ENCODE peak calls at places on chromosomes 6 and 20, in seven cellular contexts. O, S, G, P, T, N and X are unnamed samples. For H3K4me1, the result is how much of the 10 kb centered on the place peaks cover.

GRCh38 chr20:32527447-32528055 is 57.6 kb downstream of the NOL4L start:
- DNase-seq in O (no peak), S (peak), G (peak), P (no peak), T (no peak), N (no peak), X (no peak)

GRCh38 chr6:11762782-11763459 is 15.7 kb downstream of the ADTRP start:
- DNase-seq in O (peak), S (no peak), G (no peak), P (no peak), T (no peak), N (no peak), X (no peak)

GRCh38 chr6:4776967-4777925 is 1.0 kb downstream of the CDYL start:
- DNase-seq in O (no peak), S (peak), G (peak), P (no peak), T (no peak), N (no peak), X (peak)

GRCh38 chr6:64807785-64808184 is 899.2 kb downstream of the EYS start:
- DNase-seq in O (no peak), S (no peak), G (no peak), P (no peak), T (no peak), N (no peak), X (no peak)

GRCh38 chr20:2889209-2889608 is 15.9 kb downstream of the PTPRA start:
- DNase-seq in O (no peak), S (no peak), G (no peak), P (no peak), T (no peak), N (no peak), X (no peak)

GRCh38 chr6:63598001-63598250 is 25.6 kb downstream of the LOC128125822 start:
- DNase-seq in O (no peak), S (no peak), G (peak), P (no peak), T (no peak), N (no peak), X (peak)

GRCh38 chr6:49551126-49551865 is 828 bp downstream of the C6orf141 start:
- DNase-seq in O (no peak), S (peak), G (peak), P (no peak), T (peak), N (peak), X (no peak)

GRCh38 chr6:33813960-33814662 is 10.3 kb upstream of the MLN start:
- DNase-seq in O (no peak), S (peak), G (no peak), P (no peak), T (no peak), N (no peak), X (peak)

GRCh38 chr20:62027698-62028321 is 37.9 kb downstream of the TAF4 start:
- DNase-seq in O (no peak), S (peak), G (no peak), P (no peak), T (no peak), N (no peak), X (no peak)

GRCh38 chr20:64167676-64168075 is 3.4 kb downstream of the MYT1 start:
- DNase-seq in O (no peak), S (peak), G (no peak), P (no peak), T (no peak), N (no peak), X (no peak)

GRCh38 chr20:40160151-40160550 is 528.9 kb downstream of the MAFB start:
- DNase-seq in O (peak), S (no peak), G (peak), P (peak), T (peak), N (peak), X (peak)

GRCh38 chr6:28880894-28881780 is 42.6 kb downstream of the TRIM27 start:
- DNase-seq in O (peak), S (peak), G (peak), P (peak), T (no peak), N (peak), X (peak)

GRCh38 chr6:43302126-43302525 is 4.1 kb downstream of the SLC22A7 start:
- DNase-seq in O (no peak), S (peak), G (no peak), P (no peak), T (no peak), N (no peak), X (no peak)

GRCh38 chr6:13865132-13865531 is 50.8 kb upstream of the MCUR1 start:
- DNase-seq in O (no peak), S (no peak), G (no peak), P (no peak), T (no peak), N (no peak), X (no peak)

GRCh38 chr6:6407061-6407723 is 86.7 kb upstream of the F13A1 start:
- DNase-seq in O (no peak), S (no peak), G (no peak), P (no peak), T (no peak), N (no peak), X (no peak)

GRCh38 chr6:40552926-40553325 is 34.2 kb downstream of the LRFN2 start:
- DNase-seq in O (no peak), S (no peak), G (no peak), P (no peak), T (no peak), N (no peak), X (no peak)

GRCh38 chr20:3572151-3572550 is 91.0 kb downstream of the GFRA4 start:
- DNase-seq in O (no peak), S (no peak), G (no peak), P (no peak), T (no peak), N (no peak), X (no peak)

GRCh38 chr6:15464211-15464725 is 198.6 kb downstream of the DTNBP1 start:
- DNase-seq in O (no peak), S (no peak), G (peak), P (peak), T (peak), N (peak), X (no peak)

GRCh38 chr6:29227235-29227634 is 56.5 kb downstream of the OR2J2 start:
- DNase-seq in O (no peak), S (no peak), G (no peak), P (no peak), T (no peak), N (no peak), X (no peak)

GRCh38 chr20:53044296-53044695 is 72.1 kb downstream of the TSHZ2 start:
- DNase-seq in O (no peak), S (no peak), G (no peak), P (no peak), T (no peak), N (no peak), X (no peak)

GRCh38 chr20:38789503-38790209 is 15.8 kb upstream of the PPP1R16B start:
- DNase-seq in O (no peak), S (no peak), G (no peak), P (no peak), T (no peak), N (no peak), X (no peak)

GRCh38 chr20:10381477-10381876 is 52.5 kb downstream of the MKKS start:
- DNase-seq in O (no peak), S (no peak), G (no peak), P (no peak), T (no peak), N (no peak), X (no peak)

GRCh38 chr6:134235937-134236751 is 81.8 kb downstream of the SGK1 start:
- DNase-seq in O (no peak), S (no peak), G (no peak), P (no peak), T (no peak), N (no peak), X (no peak)

GRCh38 chr6:81766482-81767069 is 14.1 kb upstream of the TENT5A start:
- DNase-seq in O (no peak), S (no peak), G (no peak), P (no peak), T (no peak), N (no peak), X (no peak)

GRCh38 chr20:23235173-23236027 is 115.2 kb upstream of the NXT1 start:
- DNase-seq in O (peak), S (no peak), G (peak), P (peak), T (peak), N (peak), X (peak)

GRCh38 chr20:44070139-44070900 is 116.7 kb downstream of the JPH2 start:
- DNase-seq in O (no peak), S (peak), G (peak), P (peak), T (no peak), N (no peak), X (no peak)

GRCh38 chr6:95501032-95501904 is 76.1 kb upstream of the MANEA start:
- DNase-seq in O (no peak), S (no peak), G (no peak), P (no peak), T (no peak), N (no peak), X (no peak)

GRCh38 chr6:9766240-9766915 is 648.5 kb downstream of the TFAP2A start:
- DNase-seq in O (no peak), S (no peak), G (no peak), P (no peak), T (no peak), N (no peak), X (no peak)

DNA sequence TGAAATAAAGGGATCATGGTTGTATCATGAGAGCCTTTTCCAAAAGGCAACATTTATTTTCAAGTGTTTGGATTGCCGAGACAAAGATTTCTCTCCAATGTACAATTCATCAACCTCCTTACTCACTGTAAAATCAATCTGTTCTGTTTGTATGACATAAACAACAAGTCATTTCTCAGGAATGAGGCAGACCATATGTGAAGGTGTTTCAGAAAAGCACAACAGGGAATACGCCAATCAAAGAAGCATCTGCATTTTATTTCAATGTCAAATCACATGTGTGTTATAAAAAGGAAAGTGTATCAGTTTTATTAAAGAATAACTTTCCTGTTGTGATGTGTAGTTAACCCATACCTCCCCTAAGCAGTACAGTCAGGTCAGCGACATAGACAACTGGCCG is 653.7 kb downstream of the TFAP2A start:
- DNase-seq in O (no peak), S (no peak), G (no peak), P (no peak), T (no peak), N (no peak), X (no peak)
- TF ChIP-seq CTCF in O (no peak), S (no peak), G (no peak), P (no peak), T (no peak), N (no peak), X (no peak)

GRCh38 chr6:158061709-158062461 is 80.2 kb downstream of the SYNJ2 start:
- DNase-seq in O (no peak), S (peak), G (no peak), P (no peak), T (no peak), N (no peak), X (peak)
- H3K4me1 ChIP-seq in O (under half), S (under half), G (under half), P (under half), T (under half), N (under half), X (under half)

DNA sequence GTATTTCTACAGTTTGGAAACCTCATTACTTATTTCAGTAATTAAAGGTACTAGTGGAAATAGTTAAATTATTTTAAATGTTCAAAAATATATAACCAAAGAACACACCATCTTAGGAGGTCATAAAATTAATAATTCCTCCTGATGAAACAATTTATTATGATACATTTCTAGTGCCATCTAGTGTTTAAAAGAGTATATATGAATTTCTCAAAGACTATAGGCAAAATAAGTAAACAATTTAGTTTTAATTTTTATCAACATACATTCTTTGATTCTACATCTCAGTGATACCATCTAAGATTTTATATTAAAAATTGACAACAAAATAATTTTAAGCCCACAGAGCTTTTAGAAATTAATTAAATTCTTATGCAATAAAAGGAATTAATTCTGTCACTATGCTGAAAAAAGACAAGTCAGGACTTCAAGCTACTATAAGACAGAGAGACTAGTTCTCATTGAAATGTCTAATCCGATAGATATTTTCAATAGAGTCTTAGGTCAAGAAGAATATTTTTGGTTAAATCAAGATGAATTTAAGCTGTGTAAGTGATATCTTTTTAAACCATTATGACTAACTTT is 107.8 kb upstream of the RNF217 start:
- DNase-seq in O (no peak), S (no peak), G (no peak), P (no peak), T (no peak), N (no peak), X (no peak)
- TF ChIP-seq CTCF in O (peak), S (no peak), G (peak), P (no peak), T (no peak), N (no peak), X (no peak)

GRCh38 chr6:35056952-35057351 is 84.2 kb downstream of the TCP11 start:
- DNase-seq in O (no peak), S (no peak), G (no peak), P (no peak), T (no peak), N (no peak), X (no peak)
- H3K4me1 ChIP-seq in O (under half), S (under half), G (under half), P (under half), T (under half), N (under half), X (under half)

GRCh38 chr20:58584051-58584824 is 66.8 kb upstream of the STX16 start:
- DNase-seq in O (no peak), S (no peak), G (peak), P (no peak), T (no peak), N (no peak), X (peak)
- TF ChIP-seq CTCF in O (no peak), S (no peak), G (no peak), P (no peak), T (no peak), N (no peak), X (no peak)

GRCh38 chr6:254011-254410 is 38.3 kb upstream of the DUSP22 start:
- DNase-seq in O (no peak), S (no peak), G (no peak), P (no peak), T (no peak), N (no peak), X (no peak)

GRCh38 chr6:255418-256090 is 36.7 kb upstream of the DUSP22 start:
- DNase-seq in O (no peak), S (no peak), G (no peak), P (no peak), T (no peak), N (no peak), X (no peak)

GRCh38 chr6:250676-251075 is 41.6 kb upstream of the DUSP22 start:
- DNase-seq in O (no peak), S (no peak), G (no peak), P (no peak), T (no peak), N (no peak), X (no peak)

GRCh38 chr6:252775-253526 is 39.3 kb upstream of the DUSP22 start:
- DNase-seq in O (no peak), S (no peak), G (no peak), P (no peak), T (no peak), N (no peak), X (no peak)

DNA sequence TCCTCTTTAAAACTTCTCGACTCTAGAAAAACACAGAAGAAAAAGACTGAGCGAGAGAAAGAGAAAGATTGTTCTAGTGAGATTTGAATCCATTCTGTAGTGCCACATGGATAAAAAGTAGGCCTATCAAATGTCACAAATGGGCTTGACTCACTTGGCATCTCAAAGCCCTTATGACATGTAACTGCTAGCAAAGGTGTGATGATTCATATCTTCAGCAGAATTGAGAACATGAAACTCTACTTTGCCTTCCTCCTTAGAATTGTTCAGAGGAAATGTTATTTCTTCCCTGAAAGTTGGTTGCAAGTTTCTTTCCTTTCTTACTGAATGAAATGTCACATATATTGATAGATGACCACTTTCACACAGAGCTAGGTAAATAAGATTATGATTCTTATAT is 40.4 kb upstream of the DUSP22 start:
- DNase-seq in O (no peak), S (no peak), G (no peak), P (no peak), T (no peak), N (no peak), X (no peak)
- H3K4me1 ChIP-seq in O (under half), S (under half), G (under half), P (under half), T (under half), N (under half), X (under half)

GRCh38 chr6:136378888-136379287 is 89.2 kb upstream of the BCLAF1 start:
- DNase-seq in O (no peak), S (no peak), G (no peak), P (no peak), T (no peak), N (no peak), X (no peak)
- TF ChIP-seq CTCF in O (no peak), S (no peak), G (peak), P (peak), T (no peak), N (peak), X (no peak)